ENCODE peak calls at places on chromosomes 16 and 17, in nine cellular contexts. One of them, this sample, is unnamed.

GRCh38 chr17:50354776-50355175 is 8.8 kb downstream of the XYLT2 start:
- DNase-seq in fibroblast of the aortic adventitia: no peak
- DNase-seq in AG09319: no peak
- DNase-seq in PC-3: no peak
- DNase-seq in lower leg skin: no peak
- DNase-seq in mesothelial cell of epicardium: no peak
- DNase-seq in fibroblast of lung: no peak
- DNase-seq in nephron progenitor cell: no peak
- DNase-seq in HFFc6: no peak
- DNase-seq in this sample: no peak

GRCh38 chr16:51392651-51393187 is 241.6 kb upstream of the SALL1 start:
- DNase-seq in fibroblast of the aortic adventitia: peak
- DNase-seq in AG09319: peak
- DNase-seq in PC-3: no peak
- DNase-seq in lower leg skin: peak
- DNase-seq in mesothelial cell of epicardium: no peak
- DNase-seq in fibroblast of lung: peak
- DNase-seq in nephron progenitor cell: peak
- DNase-seq in HFFc6: peak
- DNase-seq in this sample: no peak

GRCh38 chr17:31134526-31134925 is 39.7 kb downstream of the NF1 start:
- DNase-seq in fibroblast of the aortic adventitia: peak
- DNase-seq in AG09319: no peak
- DNase-seq in PC-3: no peak
- DNase-seq in lower leg skin: no peak
- DNase-seq in mesothelial cell of epicardium: no peak
- DNase-seq in fibroblast of lung: peak
- DNase-seq in nephron progenitor cell: no peak
- DNase-seq in HFFc6: no peak
- DNase-seq in this sample: no peak

GRCh38 chr16:1643521-1643920 is 31.4 kb downstream of the CRAMP1 start:
- DNase-seq in fibroblast of the aortic adventitia: no peak
- DNase-seq in AG09319: no peak
- DNase-seq in PC-3: no peak
- DNase-seq in lower leg skin: no peak
- DNase-seq in mesothelial cell of epicardium: no peak
- DNase-seq in fibroblast of lung: no peak
- DNase-seq in nephron progenitor cell: no peak
- DNase-seq in HFFc6: no peak
- DNase-seq in this sample: no peak

GRCh38 chr16:85612191-85612800 is 826 bp upstream of the GSE1 start:
- DNase-seq in fibroblast of the aortic adventitia: peak
- DNase-seq in AG09319: peak
- DNase-seq in PC-3: peak
- DNase-seq in lower leg skin: peak
- DNase-seq in mesothelial cell of epicardium: peak
- DNase-seq in fibroblast of lung: peak
- DNase-seq in nephron progenitor cell: peak
- DNase-seq in HFFc6: peak
- DNase-seq in this sample: no peak

GRCh38 chr16:27816561-27816960 is 247.0 kb downstream of the GSG1L start:
- DNase-seq in fibroblast of the aortic adventitia: no peak
- DNase-seq in AG09319: no peak
- DNase-seq in PC-3: no peak
- DNase-seq in lower leg skin: no peak
- DNase-seq in mesothelial cell of epicardium: no peak
- DNase-seq in fibroblast of lung: no peak
- DNase-seq in nephron progenitor cell: no peak
- DNase-seq in HFFc6: no peak
- DNase-seq in this sample: no peak

GRCh38 chr16:78705694-78706093 is 606.2 kb downstream of the WWOX start:
- DNase-seq in fibroblast of the aortic adventitia: no peak
- DNase-seq in AG09319: no peak
- DNase-seq in PC-3: peak
- DNase-seq in lower leg skin: no peak
- DNase-seq in mesothelial cell of epicardium: no peak
- DNase-seq in fibroblast of lung: peak
- DNase-seq in nephron progenitor cell: no peak
- DNase-seq in HFFc6: no peak
- DNase-seq in this sample: no peak

GRCh38 chr16:85894266-85894665 is 4.7 kb upstream of the IRF8 start:
- DNase-seq in fibroblast of the aortic adventitia: no peak
- DNase-seq in AG09319: no peak
- DNase-seq in PC-3: peak
- DNase-seq in lower leg skin: no peak
- DNase-seq in mesothelial cell of epicardium: peak
- DNase-seq in fibroblast of lung: no peak
- DNase-seq in nephron progenitor cell: no peak
- DNase-seq in HFFc6: no peak
- DNase-seq in this sample: no peak

GRCh38 chr17:47660064-47660492 is 10.4 kb downstream of the KPNB1 start:
- DNase-seq in fibroblast of the aortic adventitia: no peak
- DNase-seq in AG09319: no peak
- DNase-seq in PC-3: no peak
- DNase-seq in lower leg skin: no peak
- DNase-seq in mesothelial cell of epicardium: no peak
- DNase-seq in fibroblast of lung: no peak
- DNase-seq in nephron progenitor cell: no peak
- DNase-seq in HFFc6: no peak
- DNase-seq in this sample: no peak
- TF ChIP-seq CTCF in fibroblast of the aortic adventitia: no peak
- TF ChIP-seq CTCF in AG09319: no peak
- TF ChIP-seq CTCF in PC-3: no peak
- TF ChIP-seq CTCF in lower leg skin: no peak
- TF ChIP-seq CTCF in mesothelial cell of epicardium: no peak
- TF ChIP-seq CTCF in fibroblast of lung: no peak
- TF ChIP-seq CTCF in nephron progenitor cell: no peak
- TF ChIP-seq CTCF in HFFc6: no peak
- TF ChIP-seq CTCF in this sample: peak

GRCh38 chr17:3547628-3548027 is 10.0 kb downstream of the TRPV3 start:
- DNase-seq in fibroblast of the aortic adventitia: no peak
- DNase-seq in AG09319: no peak
- DNase-seq in PC-3: no peak
- DNase-seq in lower leg skin: no peak
- DNase-seq in mesothelial cell of epicardium: no peak
- DNase-seq in fibroblast of lung: no peak
- DNase-seq in nephron progenitor cell: no peak
- DNase-seq in HFFc6: no peak
- DNase-seq in this sample: no peak
- TF ChIP-seq CTCF in fibroblast of the aortic adventitia: no peak
- TF ChIP-seq CTCF in AG09319: no peak
- TF ChIP-seq CTCF in PC-3: no peak
- TF ChIP-seq CTCF in lower leg skin: no peak
- TF ChIP-seq CTCF in mesothelial cell of epicardium: no peak
- TF ChIP-seq CTCF in fibroblast of lung: no peak
- TF ChIP-seq CTCF in nephron progenitor cell: no peak
- TF ChIP-seq CTCF in HFFc6: no peak
- TF ChIP-seq CTCF in this sample: no peak

DNA sequence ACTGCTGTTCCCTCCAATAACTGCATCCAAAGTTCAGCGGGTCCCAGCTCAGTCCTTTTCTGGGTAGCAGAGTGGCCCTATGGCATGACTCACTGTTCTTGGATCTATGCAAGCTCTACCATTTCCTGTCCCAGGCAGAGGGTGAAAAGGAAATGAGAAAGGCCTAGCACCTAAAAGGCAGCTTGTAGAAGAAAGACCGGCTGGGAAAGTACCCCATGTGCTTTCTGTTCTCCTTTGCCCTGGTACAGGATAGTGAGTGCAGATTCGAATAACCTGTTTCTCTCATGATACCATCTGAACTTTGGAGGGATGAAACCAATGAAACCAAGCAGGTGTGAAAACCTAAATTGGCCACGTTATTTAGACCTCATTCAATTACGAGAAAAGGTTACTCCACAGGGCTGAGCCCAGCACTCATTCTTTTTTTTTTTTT is 12.7 kb upstream of the HASPIN start:
- DNase-seq in fibroblast of the aortic adventitia: peak
- DNase-seq in AG09319: no peak
- DNase-seq in PC-3: peak
- DNase-seq in lower leg skin: no peak
- DNase-seq in mesothelial cell of epicardium: no peak
- DNase-seq in fibroblast of lung: peak
- DNase-seq in nephron progenitor cell: no peak
- DNase-seq in HFFc6: peak
- DNase-seq in this sample: no peak
- TF ChIP-seq CTCF in fibroblast of the aortic adventitia: no peak
- TF ChIP-seq CTCF in AG09319: no peak
- TF ChIP-seq CTCF in PC-3: no peak
- TF ChIP-seq CTCF in lower leg skin: no peak
- TF ChIP-seq CTCF in mesothelial cell of epicardium: no peak
- TF ChIP-seq CTCF in fibroblast of lung: no peak
- TF ChIP-seq CTCF in nephron progenitor cell: no peak
- TF ChIP-seq CTCF in HFFc6: no peak
- TF ChIP-seq CTCF in this sample: no peak

DNA sequence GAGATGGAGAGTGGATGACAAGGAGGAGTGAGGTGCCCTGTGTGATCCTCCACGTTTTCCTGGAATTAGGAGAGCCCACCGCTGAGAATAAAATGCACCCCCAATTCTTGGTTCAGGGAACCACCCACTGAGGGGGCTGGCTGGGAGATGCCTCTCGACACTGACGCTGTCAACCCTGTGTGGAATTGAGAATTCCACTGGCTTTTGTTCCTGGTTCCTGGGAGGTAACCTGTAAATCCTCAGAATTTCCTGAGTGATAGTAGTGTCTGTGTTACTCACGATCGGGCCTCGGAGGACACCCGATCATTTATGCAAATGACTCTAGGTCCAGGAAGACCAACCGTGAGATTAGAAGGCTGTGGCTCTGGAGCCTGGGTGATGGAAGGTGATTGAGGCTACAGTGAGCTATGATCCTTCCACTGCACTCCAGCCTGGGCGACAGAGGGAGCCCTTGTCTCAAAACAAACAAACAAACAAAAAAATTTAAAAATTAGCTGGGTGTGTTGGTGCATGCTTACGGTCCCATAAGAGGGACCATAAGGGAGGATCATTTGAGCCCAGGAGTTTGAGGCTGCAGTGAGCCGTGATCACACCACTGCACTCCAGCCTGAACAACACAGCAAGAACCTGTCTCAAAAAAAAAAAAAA is 11.7 kb upstream of the PRPSAP1 start:
- DNase-seq in fibroblast of the aortic adventitia: no peak
- DNase-seq in AG09319: no peak
- DNase-seq in PC-3: peak
- DNase-seq in lower leg skin: no peak
- DNase-seq in mesothelial cell of epicardium: no peak
- DNase-seq in fibroblast of lung: no peak
- DNase-seq in nephron progenitor cell: no peak
- DNase-seq in HFFc6: no peak
- DNase-seq in this sample: no peak
- TF ChIP-seq CTCF in fibroblast of the aortic adventitia: peak
- TF ChIP-seq CTCF in AG09319: peak
- TF ChIP-seq CTCF in PC-3: peak
- TF ChIP-seq CTCF in lower leg skin: no peak
- TF ChIP-seq CTCF in mesothelial cell of epicardium: no peak
- TF ChIP-seq CTCF in fibroblast of lung: no peak
- TF ChIP-seq CTCF in nephron progenitor cell: no peak
- TF ChIP-seq CTCF in HFFc6: peak
- TF ChIP-seq CTCF in this sample: no peak

GRCh38 chr17:22409160-22409751 is 716.9 kb downstream of the KCNJ18 start:
- DNase-seq in fibroblast of the aortic adventitia: no peak
- DNase-seq in AG09319: no peak
- DNase-seq in PC-3: no peak
- DNase-seq in lower leg skin: no peak
- DNase-seq in mesothelial cell of epicardium: no peak
- DNase-seq in fibroblast of lung: no peak
- DNase-seq in nephron progenitor cell: no peak
- DNase-seq in HFFc6: no peak
- DNase-seq in this sample: no peak
- TF ChIP-seq CTCF in fibroblast of the aortic adventitia: no peak
- TF ChIP-seq CTCF in AG09319: no peak
- TF ChIP-seq CTCF in PC-3: no peak
- TF ChIP-seq CTCF in lower leg skin: no peak
- TF ChIP-seq CTCF in mesothelial cell of epicardium: no peak
- TF ChIP-seq CTCF in fibroblast of lung: no peak
- TF ChIP-seq CTCF in nephron progenitor cell: no peak
- TF ChIP-seq CTCF in HFFc6: no peak
- TF ChIP-seq CTCF in this sample: no peak